ENCODE peak calls at places on chromosomes 11 and 22, in ten cellular contexts. One of them, this sample, is unnamed.

GRCh38 chr11:35367491-35367890 is 51.9 kb downstream of the SLC1A2 start:
- DNase-seq in type B pancreatic cell: no peak
- DNase-seq in thoracic aorta: no peak
- DNase-seq in EH: peak; percentile 86
- DNase-seq in activated CD4-positive, alpha-beta T cell treated with anti-CD3 and anti-CD28 coated beads, Interleukin-2, amount 50 U/mL, for 1 hour: no peak
- DNase-seq in esophagus squamous epithelium: no peak
- DNase-seq in stimulated activated CD4-positive, alpha-beta T cell treated with anti-CD3 and anti-CD28 coated beads, Interleukin-15, amount 100 ng/mL, for 1 hour: no peak
- DNase-seq in iris pigment epithelial cell: peak; percentile 91
- DNase-seq in MG63: no peak
- DNase-seq in sciatic nerve: no peak
- DNase-seq in this sample: no peak

GRCh38 chr11:106399075-106399500 is 321.6 kb downstream of the AASDHPPT start:
- DNase-seq in type B pancreatic cell: no peak
- DNase-seq in thoracic aorta: no peak
- DNase-seq in EH: peak; percentile 100
- DNase-seq in activated CD4-positive, alpha-beta T cell treated with anti-CD3 and anti-CD28 coated beads, Interleukin-2, amount 50 U/mL, for 1 hour: no peak
- DNase-seq in esophagus squamous epithelium: no peak
- DNase-seq in stimulated activated CD4-positive, alpha-beta T cell treated with anti-CD3 and anti-CD28 coated beads, Interleukin-15, amount 100 ng/mL, for 1 hour: no peak
- DNase-seq in iris pigment epithelial cell: peak; percentile 100
- DNase-seq in MG63: peak; percentile 92
- DNase-seq in sciatic nerve: peak; percentile 70
- DNase-seq in this sample: no peak

GRCh38 chr11:69683764-69684333 is 8.7 kb upstream of the LTO1 start:
- DNase-seq in type B pancreatic cell: no peak
- DNase-seq in thoracic aorta: no peak
- DNase-seq in EH: peak; percentile 34
- DNase-seq in activated CD4-positive, alpha-beta T cell treated with anti-CD3 and anti-CD28 coated beads, Interleukin-2, amount 50 U/mL, for 1 hour: no peak
- DNase-seq in esophagus squamous epithelium: no peak
- DNase-seq in stimulated activated CD4-positive, alpha-beta T cell treated with anti-CD3 and anti-CD28 coated beads, Interleukin-15, amount 100 ng/mL, for 1 hour: no peak
- DNase-seq in iris pigment epithelial cell: no peak
- DNase-seq in MG63: no peak
- DNase-seq in sciatic nerve: no peak
- DNase-seq in this sample: no peak

GRCh38 chr11:23233075-23233474 is 372.8 kb upstream of the CCDC179 start:
- DNase-seq in type B pancreatic cell: no peak
- DNase-seq in thoracic aorta: no peak
- DNase-seq in EH: peak; percentile 73
- DNase-seq in activated CD4-positive, alpha-beta T cell treated with anti-CD3 and anti-CD28 coated beads, Interleukin-2, amount 50 U/mL, for 1 hour: no peak
- DNase-seq in esophagus squamous epithelium: no peak
- DNase-seq in stimulated activated CD4-positive, alpha-beta T cell treated with anti-CD3 and anti-CD28 coated beads, Interleukin-15, amount 100 ng/mL, for 1 hour: no peak
- DNase-seq in iris pigment epithelial cell: peak; percentile 73
- DNase-seq in MG63: no peak
- DNase-seq in sciatic nerve: no peak
- DNase-seq in this sample: no peak

GRCh38 chr22:40463017-40463631 is 92.7 kb downstream of the SGSM3 start:
- DNase-seq in type B pancreatic cell: no peak
- DNase-seq in thoracic aorta: no peak
- DNase-seq in EH: no peak
- DNase-seq in activated CD4-positive, alpha-beta T cell treated with anti-CD3 and anti-CD28 coated beads, Interleukin-2, amount 50 U/mL, for 1 hour: peak; percentile 44
- DNase-seq in esophagus squamous epithelium: no peak
- DNase-seq in stimulated activated CD4-positive, alpha-beta T cell treated with anti-CD3 and anti-CD28 coated beads, Interleukin-15, amount 100 ng/mL, for 1 hour: peak; percentile 15
- DNase-seq in iris pigment epithelial cell: no peak
- DNase-seq in MG63: no peak
- DNase-seq in sciatic nerve: no peak
- DNase-seq in this sample: no peak

GRCh38 chr11:135027461-135027860 is 615.4 kb upstream of the B3GAT1 start:
- DNase-seq in type B pancreatic cell: no peak
- DNase-seq in thoracic aorta: no peak
- DNase-seq in EH: peak; percentile 36
- DNase-seq in activated CD4-positive, alpha-beta T cell treated with anti-CD3 and anti-CD28 coated beads, Interleukin-2, amount 50 U/mL, for 1 hour: peak; percentile 8
- DNase-seq in esophagus squamous epithelium: no peak
- DNase-seq in stimulated activated CD4-positive, alpha-beta T cell treated with anti-CD3 and anti-CD28 coated beads, Interleukin-15, amount 100 ng/mL, for 1 hour: no peak
- DNase-seq in iris pigment epithelial cell: peak; percentile 42
- DNase-seq in MG63: peak; percentile 23
- DNase-seq in sciatic nerve: no peak
- DNase-seq in this sample: peak; percentile 57

GRCh38 chr11:19344661-19345518 is 104.1 kb upstream of the E2F8 start:
- DNase-seq in type B pancreatic cell: peak; percentile 76
- DNase-seq in thoracic aorta: no peak
- DNase-seq in EH: peak; percentile 52
- DNase-seq in activated CD4-positive, alpha-beta T cell treated with anti-CD3 and anti-CD28 coated beads, Interleukin-2, amount 50 U/mL, for 1 hour: no peak
- DNase-seq in esophagus squamous epithelium: no peak
- DNase-seq in stimulated activated CD4-positive, alpha-beta T cell treated with anti-CD3 and anti-CD28 coated beads, Interleukin-15, amount 100 ng/mL, for 1 hour: no peak
- DNase-seq in iris pigment epithelial cell: peak; percentile 39
- DNase-seq in MG63: peak; percentile 55
- DNase-seq in sciatic nerve: peak; percentile 67
- DNase-seq in this sample: no peak

GRCh38 chr11:46696212-46696558 is 4.2 kb downstream of the ARHGAP1 start:
- DNase-seq in type B pancreatic cell: no peak
- DNase-seq in thoracic aorta: no peak
- DNase-seq in EH: no peak
- DNase-seq in activated CD4-positive, alpha-beta T cell treated with anti-CD3 and anti-CD28 coated beads, Interleukin-2, amount 50 U/mL, for 1 hour: no peak
- DNase-seq in esophagus squamous epithelium: no peak
- DNase-seq in stimulated activated CD4-positive, alpha-beta T cell treated with anti-CD3 and anti-CD28 coated beads, Interleukin-15, amount 100 ng/mL, for 1 hour: no peak
- DNase-seq in iris pigment epithelial cell: no peak
- DNase-seq in MG63: peak; percentile 78
- DNase-seq in sciatic nerve: no peak
- DNase-seq in this sample: no peak

GRCh38 chr11:104943561-104943960 is 24.8 kb downstream of the CASP4 start:
- DNase-seq in type B pancreatic cell: no peak
- DNase-seq in thoracic aorta: no peak
- DNase-seq in EH: no peak
- DNase-seq in activated CD4-positive, alpha-beta T cell treated with anti-CD3 and anti-CD28 coated beads, Interleukin-2, amount 50 U/mL, for 1 hour: no peak
- DNase-seq in esophagus squamous epithelium: no peak
- DNase-seq in stimulated activated CD4-positive, alpha-beta T cell treated with anti-CD3 and anti-CD28 coated beads, Interleukin-15, amount 100 ng/mL, for 1 hour: no peak
- DNase-seq in iris pigment epithelial cell: no peak
- DNase-seq in MG63: no peak
- DNase-seq in sciatic nerve: no peak
- DNase-seq in this sample: no peak

GRCh38 chr22:17903564-17904295 is 120.6 kb downstream of the MICAL3 start:
- DNase-seq in type B pancreatic cell: no peak
- DNase-seq in thoracic aorta: no peak
- DNase-seq in EH: no peak
- DNase-seq in activated CD4-positive, alpha-beta T cell treated with anti-CD3 and anti-CD28 coated beads, Interleukin-2, amount 50 U/mL, for 1 hour: no peak
- DNase-seq in esophagus squamous epithelium: no peak
- DNase-seq in stimulated activated CD4-positive, alpha-beta T cell treated with anti-CD3 and anti-CD28 coated beads, Interleukin-15, amount 100 ng/mL, for 1 hour: no peak
- DNase-seq in iris pigment epithelial cell: no peak
- DNase-seq in MG63: peak; percentile 55
- DNase-seq in sciatic nerve: no peak
- DNase-seq in this sample: no peak

GRCh38 chr11:65355776-65356393 is 1.3 kb downstream of the TIGD3 start:
- DNase-seq in type B pancreatic cell: no peak
- DNase-seq in thoracic aorta: no peak
- DNase-seq in EH: peak; percentile 64
- DNase-seq in activated CD4-positive, alpha-beta T cell treated with anti-CD3 and anti-CD28 coated beads, Interleukin-2, amount 50 U/mL, for 1 hour: no peak
- DNase-seq in esophagus squamous epithelium: no peak
- DNase-seq in stimulated activated CD4-positive, alpha-beta T cell treated with anti-CD3 and anti-CD28 coated beads, Interleukin-15, amount 100 ng/mL, for 1 hour: no peak
- DNase-seq in iris pigment epithelial cell: peak; percentile 55
- DNase-seq in MG63: no peak
- DNase-seq in sciatic nerve: peak; percentile 72
- DNase-seq in this sample: no peak

GRCh38 chr11:119249671-119250010 is 43.5 kb downstream of the CBL start:
- DNase-seq in type B pancreatic cell: no peak
- DNase-seq in thoracic aorta: no peak
- DNase-seq in EH: no peak
- DNase-seq in activated CD4-positive, alpha-beta T cell treated with anti-CD3 and anti-CD28 coated beads, Interleukin-2, amount 50 U/mL, for 1 hour: no peak
- DNase-seq in esophagus squamous epithelium: no peak
- DNase-seq in stimulated activated CD4-positive, alpha-beta T cell treated with anti-CD3 and anti-CD28 coated beads, Interleukin-15, amount 100 ng/mL, for 1 hour: no peak
- DNase-seq in iris pigment epithelial cell: no peak
- DNase-seq in MG63: no peak
- DNase-seq in sciatic nerve: no peak
- DNase-seq in this sample: no peak

GRCh38 chr11:120303004-120303637 is 22.0 kb upstream of the TLCD5 start:
- DNase-seq in type B pancreatic cell: no peak
- DNase-seq in thoracic aorta: no peak
- DNase-seq in EH: peak; percentile 82
- DNase-seq in activated CD4-positive, alpha-beta T cell treated with anti-CD3 and anti-CD28 coated beads, Interleukin-2, amount 50 U/mL, for 1 hour: peak; percentile 56
- DNase-seq in esophagus squamous epithelium: no peak
- DNase-seq in stimulated activated CD4-positive, alpha-beta T cell treated with anti-CD3 and anti-CD28 coated beads, Interleukin-15, amount 100 ng/mL, for 1 hour: peak; percentile 9
- DNase-seq in iris pigment epithelial cell: peak; percentile 78
- DNase-seq in MG63: peak; percentile 63
- DNase-seq in sciatic nerve: peak; percentile 72
- DNase-seq in this sample: peak; percentile 50

GRCh38 chr11:119795231-119795630 is 66.2 kb upstream of the NECTIN1 start:
- DNase-seq in type B pancreatic cell: no peak
- DNase-seq in thoracic aorta: no peak
- DNase-seq in EH: peak; percentile 3
- DNase-seq in activated CD4-positive, alpha-beta T cell treated with anti-CD3 and anti-CD28 coated beads, Interleukin-2, amount 50 U/mL, for 1 hour: no peak
- DNase-seq in esophagus squamous epithelium: no peak
- DNase-seq in stimulated activated CD4-positive, alpha-beta T cell treated with anti-CD3 and anti-CD28 coated beads, Interleukin-15, amount 100 ng/mL, for 1 hour: no peak
- DNase-seq in iris pigment epithelial cell: peak; percentile 89
- DNase-seq in MG63: peak; percentile 92
- DNase-seq in sciatic nerve: no peak
- DNase-seq in this sample: no peak

GRCh38 chr22:19848298-19849224 is 6.1 kb downstream of the GNB1L start:
- DNase-seq in type B pancreatic cell: no peak
- DNase-seq in thoracic aorta: no peak
- DNase-seq in EH: peak; percentile 55
- DNase-seq in activated CD4-positive, alpha-beta T cell treated with anti-CD3 and anti-CD28 coated beads, Interleukin-2, amount 50 U/mL, for 1 hour: no peak
- DNase-seq in esophagus squamous epithelium: no peak
- DNase-seq in stimulated activated CD4-positive, alpha-beta T cell treated with anti-CD3 and anti-CD28 coated beads, Interleukin-15, amount 100 ng/mL, for 1 hour: no peak
- DNase-seq in iris pigment epithelial cell: no peak
- DNase-seq in MG63: peak; percentile 69
- DNase-seq in sciatic nerve: no peak
- DNase-seq in this sample: no peak

GRCh38 chr11:65833297-65834030 is at the start of gene SNX32:
- DNase-seq in type B pancreatic cell: peak; percentile 96
- DNase-seq in thoracic aorta: peak; percentile 83
- DNase-seq in EH: peak; percentile 89
- DNase-seq in activated CD4-positive, alpha-beta T cell treated with anti-CD3 and anti-CD28 coated beads, Interleukin-2, amount 50 U/mL, for 1 hour: peak; percentile 94
- DNase-seq in esophagus squamous epithelium: peak; percentile 71
- DNase-seq in stimulated activated CD4-positive, alpha-beta T cell treated with anti-CD3 and anti-CD28 coated beads, Interleukin-15, amount 100 ng/mL, for 1 hour: peak; percentile 89
- DNase-seq in iris pigment epithelial cell: peak; percentile 90
- DNase-seq in MG63: peak; percentile 87
- DNase-seq in sciatic nerve: peak; percentile 97
- DNase-seq in this sample: peak; percentile 63

GRCh38 chr11:78188809-78189724 is at the start of gene USP35:
- DNase-seq in type B pancreatic cell: no peak
- DNase-seq in thoracic aorta: no peak
- DNase-seq in EH: no peak
- DNase-seq in activated CD4-positive, alpha-beta T cell treated with anti-CD3 and anti-CD28 coated beads, Interleukin-2, amount 50 U/mL, for 1 hour: no peak
- DNase-seq in esophagus squamous epithelium: no peak
- DNase-seq in stimulated activated CD4-positive, alpha-beta T cell treated with anti-CD3 and anti-CD28 coated beads, Interleukin-15, amount 100 ng/mL, for 1 hour: no peak
- DNase-seq in iris pigment epithelial cell: no peak
- DNase-seq in MG63: no peak
- DNase-seq in sciatic nerve: peak; percentile 57
- DNase-seq in this sample: no peak

GRCh38 chr22:30754971-30755759 is 60.5 kb downstream of the OSBP2 start:
- DNase-seq in type B pancreatic cell: no peak
- DNase-seq in thoracic aorta: no peak
- DNase-seq in EH: peak; percentile 84
- DNase-seq in activated CD4-positive, alpha-beta T cell treated with anti-CD3 and anti-CD28 coated beads, Interleukin-2, amount 50 U/mL, for 1 hour: peak; percentile 34
- DNase-seq in esophagus squamous epithelium: no peak
- DNase-seq in stimulated activated CD4-positive, alpha-beta T cell treated with anti-CD3 and anti-CD28 coated beads, Interleukin-15, amount 100 ng/mL, for 1 hour: peak; percentile 10
- DNase-seq in iris pigment epithelial cell: peak; percentile 81
- DNase-seq in MG63: peak; percentile 44
- DNase-seq in sciatic nerve: no peak
- DNase-seq in this sample: no peak

GRCh38 chr11:97033178-97033577 is 643.4 kb downstream of the JRKL start:
- DNase-seq in type B pancreatic cell: no peak
- DNase-seq in thoracic aorta: no peak
- DNase-seq in EH: no peak
- DNase-seq in activated CD4-positive, alpha-beta T cell treated with anti-CD3 and anti-CD28 coated beads, Interleukin-2, amount 50 U/mL, for 1 hour: no peak
- DNase-seq in esophagus squamous epithelium: no peak
- DNase-seq in stimulated activated CD4-positive, alpha-beta T cell treated with anti-CD3 and anti-CD28 coated beads, Interleukin-15, amount 100 ng/mL, for 1 hour: no peak
- DNase-seq in iris pigment epithelial cell: no peak
- DNase-seq in MG63: no peak
- DNase-seq in sciatic nerve: no peak
- DNase-seq in this sample: no peak

GRCh38 chr22:29871684-29872083 is 11.3 kb upstream of the MTMR3 start:
- DNase-seq in type B pancreatic cell: peak; percentile 60
- DNase-seq in thoracic aorta: no peak
- DNase-seq in EH: no peak
- DNase-seq in activated CD4-positive, alpha-beta T cell treated with anti-CD3 and anti-CD28 coated beads, Interleukin-2, amount 50 U/mL, for 1 hour: no peak
- DNase-seq in esophagus squamous epithelium: no peak
- DNase-seq in stimulated activated CD4-positive, alpha-beta T cell treated with anti-CD3 and anti-CD28 coated beads, Interleukin-15, amount 100 ng/mL, for 1 hour: no peak
- DNase-seq in iris pigment epithelial cell: no peak
- DNase-seq in MG63: no peak
- DNase-seq in sciatic nerve: no peak
- DNase-seq in this sample: peak; percentile 34

GRCh38 chr11:111975076-111975806 is 38.1 kb downstream of the DIXDC1 start:
- DNase-seq in type B pancreatic cell: no peak
- DNase-seq in thoracic aorta: no peak
- DNase-seq in EH: peak; percentile 9
- DNase-seq in activated CD4-positive, alpha-beta T cell treated with anti-CD3 and anti-CD28 coated beads, Interleukin-2, amount 50 U/mL, for 1 hour: no peak
- DNase-seq in esophagus squamous epithelium: no peak
- DNase-seq in stimulated activated CD4-positive, alpha-beta T cell treated with anti-CD3 and anti-CD28 coated beads, Interleukin-15, amount 100 ng/mL, for 1 hour: no peak
- DNase-seq in iris pigment epithelial cell: no peak
- DNase-seq in MG63: no peak
- DNase-seq in sciatic nerve: no peak
- DNase-seq in this sample: no peak

GRCh38 chr11:45247433-45247832 is 38.7 kb downstream of the SYT13 start:
- DNase-seq in type B pancreatic cell: no peak
- DNase-seq in thoracic aorta: no peak
- DNase-seq in EH: no peak
- DNase-seq in activated CD4-positive, alpha-beta T cell treated with anti-CD3 and anti-CD28 coated beads, Interleukin-2, amount 50 U/mL, for 1 hour: no peak
- DNase-seq in esophagus squamous epithelium: no peak
- DNase-seq in stimulated activated CD4-positive, alpha-beta T cell treated with anti-CD3 and anti-CD28 coated beads, Interleukin-15, amount 100 ng/mL, for 1 hour: no peak
- DNase-seq in iris pigment epithelial cell: no peak
- DNase-seq in MG63: peak; percentile 27
- DNase-seq in sciatic nerve: no peak
- DNase-seq in this sample: no peak

GRCh38 chr11:6269994-6270393 is 10.4 kb downstream of the CCKBR start:
- DNase-seq in type B pancreatic cell: no peak
- DNase-seq in thoracic aorta: no peak
- DNase-seq in EH: no peak
- DNase-seq in activated CD4-positive, alpha-beta T cell treated with anti-CD3 and anti-CD28 coated beads, Interleukin-2, amount 50 U/mL, for 1 hour: no peak
- DNase-seq in esophagus squamous epithelium: no peak
- DNase-seq in stimulated activated CD4-positive, alpha-beta T cell treated with anti-CD3 and anti-CD28 coated beads, Interleukin-15, amount 100 ng/mL, for 1 hour: no peak
- DNase-seq in iris pigment epithelial cell: no peak
- DNase-seq in MG63: no peak
- DNase-seq in sciatic nerve: no peak
- DNase-seq in this sample: no peak

GRCh38 chr22:26977741-26978140 is 320.4 kb downstream of the MIAT start:
- DNase-seq in type B pancreatic cell: no peak
- DNase-seq in thoracic aorta: no peak
- DNase-seq in EH: no peak
- DNase-seq in activated CD4-positive, alpha-beta T cell treated with anti-CD3 and anti-CD28 coated beads, Interleukin-2, amount 50 U/mL, for 1 hour: no peak
- DNase-seq in esophagus squamous epithelium: no peak
- DNase-seq in stimulated activated CD4-positive, alpha-beta T cell treated with anti-CD3 and anti-CD28 coated beads, Interleukin-15, amount 100 ng/mL, for 1 hour: no peak
- DNase-seq in iris pigment epithelial cell: no peak
- DNase-seq in MG63: no peak
- DNase-seq in sciatic nerve: no peak
- DNase-seq in this sample: no peak

GRCh38 chr11:19080579-19080993 is 20.1 kb upstream of the MRGPRX2 start:
- DNase-seq in type B pancreatic cell: no peak
- DNase-seq in thoracic aorta: no peak
- DNase-seq in EH: peak; percentile 85
- DNase-seq in activated CD4-positive, alpha-beta T cell treated with anti-CD3 and anti-CD28 coated beads, Interleukin-2, amount 50 U/mL, for 1 hour: no peak
- DNase-seq in esophagus squamous epithelium: no peak
- DNase-seq in stimulated activated CD4-positive, alpha-beta T cell treated with anti-CD3 and anti-CD28 coated beads, Interleukin-15, amount 100 ng/mL, for 1 hour: no peak
- DNase-seq in iris pigment epithelial cell: peak; percentile 73
- DNase-seq in MG63: peak; percentile 16
- DNase-seq in sciatic nerve: no peak
- DNase-seq in this sample: no peak

GRCh38 chr11:70834277-70834940 is 418.0 kb downstream of the SHANK2 start:
- DNase-seq in type B pancreatic cell: no peak
- DNase-seq in thoracic aorta: no peak
- DNase-seq in EH: no peak
- DNase-seq in activated CD4-positive, alpha-beta T cell treated with anti-CD3 and anti-CD28 coated beads, Interleukin-2, amount 50 U/mL, for 1 hour: no peak
- DNase-seq in esophagus squamous epithelium: no peak
- DNase-seq in stimulated activated CD4-positive, alpha-beta T cell treated with anti-CD3 and anti-CD28 coated beads, Interleukin-15, amount 100 ng/mL, for 1 hour: no peak
- DNase-seq in iris pigment epithelial cell: no peak
- DNase-seq in MG63: no peak
- DNase-seq in sciatic nerve: no peak
- DNase-seq in this sample: no peak

GRCh38 chr22:18979957-18980356 is 43.9 kb upstream of the PRODH start:
- DNase-seq in type B pancreatic cell: no peak
- DNase-seq in thoracic aorta: no peak
- DNase-seq in EH: no peak
- DNase-seq in activated CD4-positive, alpha-beta T cell treated with anti-CD3 and anti-CD28 coated beads, Interleukin-2, amount 50 U/mL, for 1 hour: no peak
- DNase-seq in esophagus squamous epithelium: no peak
- DNase-seq in stimulated activated CD4-positive, alpha-beta T cell treated with anti-CD3 and anti-CD28 coated beads, Interleukin-15, amount 100 ng/mL, for 1 hour: no peak
- DNase-seq in iris pigment epithelial cell: no peak
- DNase-seq in MG63: no peak
- DNase-seq in sciatic nerve: peak; percentile 8
- DNase-seq in this sample: no peak

GRCh38 chr11:86442420-86442819 is 67.7 kb downstream of the CCDC81 start:
- DNase-seq in type B pancreatic cell: no peak
- DNase-seq in thoracic aorta: no peak
- DNase-seq in EH: peak; percentile 49
- DNase-seq in activated CD4-positive, alpha-beta T cell treated with anti-CD3 and anti-CD28 coated beads, Interleukin-2, amount 50 U/mL, for 1 hour: no peak
- DNase-seq in esophagus squamous epithelium: no peak
- DNase-seq in stimulated activated CD4-positive, alpha-beta T cell treated with anti-CD3 and anti-CD28 coated beads, Interleukin-15, amount 100 ng/mL, for 1 hour: no peak
- DNase-seq in iris pigment epithelial cell: peak; percentile 34
- DNase-seq in MG63: no peak
- DNase-seq in sciatic nerve: no peak
- DNase-seq in this sample: no peak